ENCODE peak calls at places on chromosome 14, in eight cellular contexts. Z, E, U, B, F, Y, T and Q are unnamed samples.

GRCh38 chr14:77043177-77043983 is 14.9 kb upstream of the IRF2BPL start:
- DNase-seq in E (no peak), B (peak; percentile 42), U (no peak), F (peak; percentile 94), Y (no peak), T (no peak), Z (peak; percentile 76), Q (no peak)

GRCh38 chr14:69318241-69318640 is 58.3 kb downstream of the GALNT16 start:
- DNase-seq in T (no peak), U (peak; percentile 32), E (no peak), Z (peak; percentile 2), B (no peak), Y (no peak), F (no peak), Q (no peak)

GRCh38 chr14:74580275-74580672 is 31.8 kb downstream of the LTBP2 start:
- DNase-seq in U (no peak), E (no peak), Z (no peak), F (no peak), Y (no peak), T (no peak), B (no peak), Q (no peak)

GRCh38 chr14:93115069-93115919 is 431 bp downstream of the ITPK1 start:
- DNase-seq in B (peak; percentile 89), F (peak; percentile 84), Z (peak; percentile 84), E (peak; percentile 91), Y (peak; percentile 90), T (peak; percentile 82), U (peak; percentile 97), Q (peak; percentile 89)

GRCh38 chr14:23942587-23942986 is 11.0 kb upstream of the DHRS4 start:
- DNase-seq in Z (no peak), Y (no peak), F (no peak), B (no peak), T (no peak), U (no peak), E (no peak), Q (no peak)

GRCh38 chr14:53539489-53540126 is 386.5 kb upstream of the DDHD1 start:
- DNase-seq in B (peak; percentile 74), T (peak; percentile 76), U (peak; percentile 75), Z (peak; percentile 67), Y (peak; percentile 77), E (peak; percentile 67), F (peak; percentile 55), Q (no peak)

GRCh38 chr14:73467377-73467776 is 9.0 kb upstream of the NUMB start:
- DNase-seq in B (no peak), Z (no peak), Y (no peak), T (no peak), U (peak; percentile 73), F (no peak), E (no peak), Q (no peak)

GRCh38 chr14:92341791-92342190 is 18.8 kb downstream of the SLC24A4 start:
- DNase-seq in F (no peak), B (no peak), Z (no peak), Y (no peak), E (no peak), U (no peak), T (no peak), Q (no peak)

GRCh38 chr14:100584056-100585031 is 2.9 kb downstream of the BEGAIN start:
- DNase-seq in F (no peak), E (peak; percentile 7), U (peak; percentile 27), Y (no peak), T (no peak), Z (no peak), B (no peak), Q (no peak)

GRCh38 chr14:53109028-53109687 is 44.0 kb downstream of the DDHD1 start:
- DNase-seq in F (no peak), B (peak; percentile 87), Z (no peak), E (no peak), Y (no peak), U (no peak), T (no peak), Q (peak; percentile 54)

GRCh38 chr14:72917420-72917819 is 8.8 kb upstream of the DCAF4 start:
- DNase-seq in F (no peak), B (no peak), Y (no peak), E (no peak), Z (no peak), T (no peak), U (no peak), Q (no peak)

GRCh38 chr14:37480446-37481290 is 114.4 kb downstream of the FOXA1 start:
- DNase-seq in E (no peak), Y (no peak), Z (no peak), U (no peak), F (peak; percentile 2), T (no peak), B (no peak), Q (no peak)

GRCh38 chr14:79543348-79543747 is 668.0 kb downstream of the DIO2 start:
- DNase-seq in T (no peak), Y (no peak), E (no peak), Z (no peak), B (no peak), F (no peak), U (no peak), Q (no peak)

DNA sequence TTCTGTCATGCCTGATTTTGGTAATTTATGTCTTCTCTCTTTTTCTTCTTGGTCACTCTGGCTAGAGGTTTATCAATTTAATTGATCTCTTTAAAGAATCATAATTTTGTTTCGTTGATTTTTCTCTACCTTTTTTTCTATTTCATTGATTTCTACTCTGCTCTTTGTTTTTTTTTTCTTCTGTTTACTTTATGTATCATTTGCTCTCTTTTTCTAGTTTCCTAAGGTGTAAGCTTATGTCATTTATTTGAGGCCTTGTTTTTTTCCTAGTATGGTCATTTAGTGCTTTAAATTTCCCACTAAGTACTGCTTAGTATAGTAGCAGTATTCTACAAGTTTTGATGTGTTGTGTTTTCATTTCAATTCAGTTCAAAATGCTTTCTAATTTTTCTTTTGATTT is 89.6 kb downstream of the BRMS1L start:
- DNase-seq in F (no peak), E (no peak), Z (no peak), U (no peak), B (no peak), Y (no peak), T (no peak), Q (no peak)
- H3K27me3 ChIP-seq in F (no peaks in the 10 kb centered on the region), E (no peaks in the 10 kb centered on the region), Z (no peaks in the 10 kb centered on the region), U (no peaks in the 10 kb centered on the region), B (no peaks in the 10 kb centered on the region), Y (no peaks in the 10 kb centered on the region), T (no peaks in the 10 kb centered on the region), Q (peaks cover 2% of the 10 kb centered on the region)

DNA sequence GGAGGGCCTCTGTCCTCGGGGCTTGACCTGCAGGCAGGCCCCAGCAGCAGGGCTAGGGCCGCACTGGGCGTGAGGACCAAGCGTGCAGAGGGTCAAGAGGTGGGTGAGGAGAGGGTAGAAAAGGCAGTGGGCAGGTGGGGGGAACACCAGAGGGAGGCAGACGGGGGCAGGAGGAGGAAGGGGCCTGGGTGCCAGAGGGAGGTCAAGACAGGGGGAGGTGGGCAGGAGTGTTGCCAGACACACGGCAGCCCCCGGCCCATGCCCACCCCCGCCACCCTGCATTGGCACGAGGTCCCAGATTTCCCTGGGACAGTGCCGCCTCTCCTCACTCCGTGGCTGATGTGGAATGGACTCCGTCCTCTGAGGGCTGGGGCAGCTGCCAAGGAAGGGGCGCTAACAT is 8.2 kb downstream of the TMEM121 start:
- DNase-seq in F (no peak), Y (no peak), U (peak; percentile 51), E (no peak), T (no peak), Z (no peak), B (no peak), Q (no peak)
- H3K4me1 ChIP-seq in F (no peaks in the 10 kb centered on the region), Y (peaks cover 4% of the 10 kb centered on the region), U (peaks cover 4% of the 10 kb centered on the region), E (peaks cover 11% of the 10 kb centered on the region), T (peaks cover 9% of the 10 kb centered on the region), Z (no peaks in the 10 kb centered on the region), B (peaks cover 7% of the 10 kb centered on the region), Q (peaks cover 14% of the 10 kb centered on the region)

GRCh38 chr14:104115131-104115600 is 23.2 kb upstream of the KIF26A start:
- DNase-seq in U (peak; percentile 44), Z (peak; percentile 1), B (no peak), T (no peak), Y (peak; percentile 21), E (peak; percentile 5), F (no peak), Q (no peak)
- H3K27me3 ChIP-seq in U (peaks cover 42% of the 10 kb centered on the region), Z (no peaks in the 10 kb centered on the region), B (no peaks in the 10 kb centered on the region), T (peaks cover 5% of the 10 kb centered on the region), Y (peaks cover 82% of the 10 kb centered on the region), E (peaks cover 80% of the 10 kb centered on the region), F (peaks cover 14% of the 10 kb centered on the region), Q (no peaks in the 10 kb centered on the region)

GRCh38 chr14:68284333-68284732 is 464.8 kb downstream of the RAD51B start:
- DNase-seq in U (no peak), Y (no peak), Z (no peak), T (no peak), F (no peak), E (no peak), B (no peak), Q (peak; percentile 43)

GRCh38 chr14:68283378-68284123 is 464.0 kb downstream of the RAD51B start:
- DNase-seq in F (no peak), E (peak; percentile 29), T (no peak), U (no peak), B (peak; percentile 64), Z (no peak), Y (no peak), Q (peak; percentile 71)

GRCh38 chr14:68284834-68285233 is 465.3 kb downstream of the RAD51B start:
- DNase-seq in U (no peak), B (no peak), F (no peak), T (no peak), E (no peak), Y (no peak), Z (no peak), Q (no peak)

GRCh38 chr14:68281497-68281896 is 461.9 kb downstream of the RAD51B start:
- DNase-seq in T (no peak), F (no peak), Z (no peak), B (no peak), U (no peak), Y (no peak), E (no peak), Q (no peak)

DNA sequence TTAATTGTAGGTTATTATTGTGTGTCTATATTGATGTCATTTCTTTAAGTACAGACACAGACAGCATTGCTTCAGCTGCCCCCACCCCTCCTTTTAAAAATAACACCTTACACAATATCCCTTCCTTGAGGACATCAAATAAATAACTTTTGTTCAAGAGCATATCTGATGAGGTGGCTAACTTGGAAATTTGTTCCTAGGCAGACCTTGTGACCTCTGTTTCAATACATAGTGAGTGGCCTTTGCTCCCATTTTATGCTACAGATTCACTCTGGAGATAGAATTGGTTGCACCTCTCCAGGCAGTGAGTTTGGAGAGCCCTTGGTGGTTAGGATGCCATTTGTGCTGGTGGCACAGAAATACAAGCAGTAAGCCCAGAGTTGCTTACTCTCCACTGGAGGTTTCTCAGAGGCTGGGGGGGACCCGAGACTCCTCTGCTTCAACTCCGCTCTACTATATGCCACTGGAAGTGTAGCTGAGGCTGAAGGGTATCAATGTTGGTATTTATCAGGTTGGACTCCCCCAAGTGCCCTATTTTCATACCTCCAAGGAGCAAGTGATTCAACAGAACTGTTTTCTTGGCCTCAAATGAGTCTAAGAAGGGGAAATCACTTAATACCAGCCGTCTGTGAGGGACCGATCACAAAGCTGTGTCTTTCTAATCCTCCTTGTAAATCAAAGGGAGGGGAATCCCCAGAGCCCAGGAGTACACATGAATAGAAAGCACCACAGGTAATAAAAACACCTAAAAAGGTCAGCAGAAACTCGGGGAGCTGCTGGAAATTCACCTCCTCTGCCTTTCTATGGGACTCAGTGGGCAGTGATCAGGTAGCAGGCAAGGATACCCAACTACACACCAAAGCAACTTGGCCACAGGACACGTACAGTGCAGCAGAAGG is 463.1 kb downstream of the RAD51B start:
- DNase-seq in B (peak; percentile 8), U (no peak), Y (no peak), T (no peak), F (no peak), E (no peak), Z (no peak), Q (peak; percentile 57)
- H3K4me1 ChIP-seq in B (peaks cover 42% of the 10 kb centered on the region), U (peaks cover 43% of the 10 kb centered on the region), Y (peaks cover 11% of the 10 kb centered on the region), T (peaks cover 12% of the 10 kb centered on the region), F (peaks cover 4% of the 10 kb centered on the region), E (peaks cover 29% of the 10 kb centered on the region), Z (peaks cover 27% of the 10 kb centered on the region), Q (peaks cover 55% of the 10 kb centered on the region)